ENCODE peak calls at places on chromosome 21, in five cellular contexts. A is ovary, Q is pulmonary artery endothelial cell, O is T-helper 1 cell, W is DMS153. T is an unnamed sample.

GRCh38 chr21:43721225-43721605 is 2.3 kb downstream of the PDXK start:
- DNase-seq in A (no peak), Q (no peak), O (no peak), W (no peak), T (no peak)

GRCh38 chr21:40049031-40049958 is 182.1 kb downstream of the PCP4 start:
- DNase-seq in A (no peak), Q (no peak), O (no peak), W (peak), T (peak)

GRCh38 chr21:20424943-20425342 is 573.3 kb upstream of the NCAM2 start:
- DNase-seq in A (no peak), Q (no peak), O (no peak), W (no peak), T (no peak)

GRCh38 chr21:34073749-34074282 is 438 bp downstream of the MRPS6 start:
- DNase-seq in A (no peak), Q (no peak), O (no peak), W (no peak), T (no peak)

GRCh38 chr21:17391811-17392340 is 121.0 kb upstream of the CXADR start:
- DNase-seq in A (no peak), Q (no peak), O (no peak), W (peak), T (no peak)

GRCh38 chr21:16473965-16474364 is 744.2 kb downstream of the USP25 start:
- DNase-seq in A (no peak), Q (no peak), O (no peak), W (no peak), T (no peak)

GRCh38 chr21:31667141-31667540 is 7.6 kb downstream of the SOD1 start:
- DNase-seq in A (no peak), Q (no peak), O (no peak), W (no peak), T (no peak)

GRCh38 chr21:42343556-42343955 is 7.2 kb downstream of the TFF2 start:
- DNase-seq in A (no peak), Q (no peak), O (no peak), W (no peak), T (no peak)

GRCh38 chr21:26776320-26777021 is 68.7 kb downstream of the ADAMTS1 start:
- DNase-seq in A (no peak), Q (no peak), O (no peak), W (no peak), T (no peak)

GRCh38 chr21:15741510-15741909 is 11.7 kb downstream of the USP25 start:
- DNase-seq in A (no peak), Q (no peak), O (no peak), W (no peak), T (no peak)

GRCh38 chr21:26739189-26739588 is 106.0 kb downstream of the ADAMTS1 start:
- DNase-seq in A (no peak), Q (no peak), O (no peak), W (no peak), T (no peak)

GRCh38 chr21:32779983-32780382 is 8.4 kb upstream of the PAXBP1 start:
- DNase-seq in A (no peak), Q (no peak), O (no peak), W (no peak), T (no peak)

GRCh38 chr21:31616216-31616615 is 43.3 kb upstream of the SOD1 start:
- DNase-seq in A (no peak), Q (no peak), O (no peak), W (no peak), T (no peak)

GRCh38 chr21:34184232-34184631 is 110.9 kb downstream of the MRPS6 start:
- DNase-seq in A (no peak), Q (no peak), O (no peak), W (no peak), T (no peak)

GRCh38 chr21:44955141-44955802 is 15.4 kb downstream of the SLX9 start:
- DNase-seq in A (no peak), Q (no peak), O (no peak), W (no peak), T (no peak)

GRCh38 chr21:28480091-28480869 is 512.4 kb downstream of the LTN1 start:
- DNase-seq in A (no peak), Q (no peak), O (no peak), W (no peak), T (no peak)

T was measured in AG04449.